ENCODE peak calls at places on chromosomes 12 and 14, in nine cellular contexts. L is foreskin fibroblast, E is ascending aorta, K is DND-41, N is endothelial cell of umbilical vein, R is K562, Z is sigmoid colon, M is coronary artery, J is IMR-90. O is an unnamed sample.

GRCh38 chr12:115998119-115998633 is 279.3 kb downstream of the MED13L start:
- DNase-seq in L (peak), E (no peak), K (peak), N (peak), R (peak), Z (no peak), M (no peak), J (peak), O (no peak)

GRCh38 chr12:100793182-100793581 is 1.4 kb upstream of the ANO4 start:
- DNase-seq in L (peak), E (no peak), K (no peak), N (no peak), R (no peak), Z (no peak), M (no peak), J (peak), O (no peak)

GRCh38 chr14:64235652-64236640 is 58.2 kb downstream of the ESR2 start:
- DNase-seq in L (no peak), E (no peak), K (peak), N (no peak), R (no peak), Z (no peak), M (no peak), J (no peak), O (no peak)

GRCh38 chr12:57152408-57153038 is 5.1 kb upstream of the LRP1-AS start:
- DNase-seq in L (peak), E (peak), K (no peak), N (no peak), R (no peak), Z (peak), M (no peak), J (peak), O (no peak)

GRCh38 chr12:63823040-63823439 is 21.5 kb upstream of the SRGAP1 start:
- DNase-seq in L (no peak), E (no peak), K (no peak), N (no peak), R (no peak), Z (no peak), M (no peak), J (no peak), O (no peak)

GRCh38 chr12:1662761-1663439 is 28.0 kb upstream of the ADIPOR2 start:
- DNase-seq in L (peak), E (no peak), K (no peak), N (no peak), R (peak), Z (peak), M (no peak), J (no peak), O (peak)

GRCh38 chr12:56591111-56591510 is 39.0 kb downstream of the BAZ2A start:
- DNase-seq in L (peak), E (no peak), K (no peak), N (no peak), R (peak), Z (no peak), M (no peak), J (no peak), O (no peak)

GRCh38 chr12:129901256-129901655 is 2.6 kb downstream of the TMEM132D start:
- DNase-seq in L (no peak), E (no peak), K (no peak), N (no peak), R (no peak), Z (no peak), M (no peak), J (no peak), O (no peak)

GRCh38 chr12:118371354-118372282 is 1.1 kb downstream of the TAOK3 start:
- DNase-seq in L (peak), E (no peak), K (peak), N (peak), R (peak), Z (peak), M (no peak), J (no peak), O (peak)

GRCh38 chr14:46405095-46405494 is 246.5 kb downstream of the RPL10L start:
- DNase-seq in L (no peak), E (no peak), K (no peak), N (no peak), R (no peak), Z (no peak), M (no peak), J (no peak), O (no peak)

GRCh38 chr14:21241218-21241819 is 27.9 kb downstream of the HNRNPC start:
- DNase-seq in L (peak), E (no peak), K (no peak), N (peak), R (no peak), Z (no peak), M (no peak), J (peak), O (no peak)

GRCh38 chr12:52837341-52837741 is 3.2 kb upstream of the KRT79 start:
- DNase-seq in L (peak), E (no peak), K (no peak), N (peak), R (peak), Z (no peak), M (no peak), J (peak), O (no peak)

GRCh38 chr12:3304436-3305135 is 186.4 kb upstream of the PRMT8 start:
- DNase-seq in L (peak), E (no peak), K (no peak), N (peak), R (no peak), Z (no peak), M (no peak), J (peak), O (no peak)

GRCh38 chr12:93022603-93023340 is 93.7 kb upstream of the EEA1 start:
- DNase-seq in L (peak), E (no peak), K (no peak), N (no peak), R (peak), Z (no peak), M (no peak), J (peak), O (no peak)

DNA sequence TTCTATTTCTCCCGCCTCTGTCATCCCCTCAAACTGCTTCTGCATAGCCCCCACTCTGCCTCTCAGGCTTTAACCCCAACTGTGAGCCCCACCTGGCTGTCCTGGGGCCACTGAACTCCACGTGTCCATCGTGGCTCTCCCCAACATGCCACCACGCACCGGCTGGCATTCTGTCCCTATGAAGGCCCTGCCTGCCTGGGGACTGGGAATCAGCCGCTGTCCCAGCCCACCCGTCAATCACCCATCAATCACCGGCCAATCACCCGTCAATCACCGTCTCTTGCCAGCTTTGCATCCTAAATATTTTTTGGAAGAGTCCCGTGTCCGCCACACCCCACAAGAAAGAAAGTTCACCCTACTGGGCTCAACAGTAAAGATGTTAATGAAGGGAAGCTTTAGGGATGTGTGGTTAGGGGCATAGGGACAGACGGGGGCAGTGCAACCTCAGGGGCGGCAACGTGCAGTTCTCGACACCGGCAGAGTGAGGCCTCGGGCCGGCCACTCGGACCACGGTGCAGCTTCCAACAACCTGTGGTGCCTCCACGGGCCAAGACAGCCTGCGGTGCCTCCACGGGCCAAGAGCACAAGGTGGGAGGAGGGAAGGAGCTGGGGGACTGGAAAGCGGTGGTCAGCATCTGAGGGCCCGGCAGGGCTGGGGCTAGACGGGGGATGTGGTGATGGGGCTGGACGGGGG is 85.6 kb downstream of the GALNT9 start:
- DNase-seq in L (no peak), E (no peak), K (no peak), N (no peak), R (no peak), Z (peak), M (no peak), J (no peak), O (peak)
- TF ChIP-seq CTCF in L (no peak), E (no peak), K (no peak), N (no peak), R (no peak), Z (no peak), M (no peak), J (no peak), O (no peak)

GRCh38 chr12:98291828-98292227 is 223.6 kb upstream of the TMPO start:
- DNase-seq in L (no peak), E (no peak), K (no peak), N (no peak), R (no peak), Z (no peak), M (no peak), J (no peak), O (no peak)
- TF ChIP-seq CTCF in L (no peak), E (no peak), K (no peak), N (no peak), R (no peak), Z (no peak), M (no peak), J (no peak), O (no peak)

GRCh38 chr12:124286414-124286813 is 8.5 kb upstream of the RFLNA start:
- DNase-seq in L (no peak), E (no peak), K (no peak), N (peak), R (no peak), Z (no peak), M (no peak), J (no peak), O (no peak)
- TF ChIP-seq CTCF in L (no peak), E (no peak), K (no peak), N (no peak), R (no peak), Z (no peak), M (no peak), J (no peak), O (no peak)

GRCh38 chr12:66351301-66351700 is 49.0 kb downstream of the HELB start:
- DNase-seq in L (no peak), E (no peak), K (no peak), N (no peak), R (no peak), Z (no peak), M (no peak), J (no peak), O (no peak)

GRCh38 chr12:66354291-66354690 is 52.0 kb downstream of the HELB start:
- DNase-seq in L (no peak), E (no peak), K (no peak), N (no peak), R (no peak), Z (no peak), M (no peak), J (no peak), O (no peak)

GRCh38 chr12:66352899-66353298 is 50.6 kb downstream of the HELB start:
- DNase-seq in L (no peak), E (no peak), K (no peak), N (no peak), R (no peak), Z (no peak), M (no peak), J (no peak), O (no peak)

GRCh38 chr12:66352197-66352596 is 49.9 kb downstream of the HELB start:
- DNase-seq in L (peak), E (no peak), K (peak), N (peak), R (peak), Z (no peak), M (no peak), J (peak), O (peak)
- TF ChIP-seq CTCF in L (peak), E (no peak), K (peak), N (peak), R (peak), Z (peak), M (no peak), J (peak), O (peak)

GRCh38 chr14:69878251-69878650 is 965 bp upstream of the SMOC1 start:
- DNase-seq in L (no peak), E (no peak), K (no peak), N (no peak), R (no peak), Z (no peak), M (peak), J (no peak), O (no peak)

GRCh38 chr14:69876221-69876847 is 2.9 kb upstream of the SMOC1 start:
- DNase-seq in L (no peak), E (no peak), K (no peak), N (no peak), R (no peak), Z (no peak), M (peak), J (no peak), O (no peak)

GRCh38 chr14:69876848-69877306 is 2.3 kb upstream of the SMOC1 start:
- DNase-seq in L (no peak), E (no peak), K (no peak), N (peak), R (no peak), Z (no peak), M (peak), J (no peak), O (no peak)

GRCh38 chr14:69879175-69880047 is at the start of gene SMOC1:
- DNase-seq in L (peak), E (no peak), K (no peak), N (peak), R (no peak), Z (no peak), M (peak), J (peak), O (peak)

GRCh38 chr14:69877492-69877891 is 1.7 kb upstream of the SMOC1 start:
- DNase-seq in L (peak), E (no peak), K (no peak), N (peak), R (peak), Z (no peak), M (no peak), J (peak), O (no peak)
- TF ChIP-seq CTCF in L (peak), E (no peak), K (peak), N (peak), R (peak), Z (no peak), M (no peak), J (peak), O (peak)

DNA sequence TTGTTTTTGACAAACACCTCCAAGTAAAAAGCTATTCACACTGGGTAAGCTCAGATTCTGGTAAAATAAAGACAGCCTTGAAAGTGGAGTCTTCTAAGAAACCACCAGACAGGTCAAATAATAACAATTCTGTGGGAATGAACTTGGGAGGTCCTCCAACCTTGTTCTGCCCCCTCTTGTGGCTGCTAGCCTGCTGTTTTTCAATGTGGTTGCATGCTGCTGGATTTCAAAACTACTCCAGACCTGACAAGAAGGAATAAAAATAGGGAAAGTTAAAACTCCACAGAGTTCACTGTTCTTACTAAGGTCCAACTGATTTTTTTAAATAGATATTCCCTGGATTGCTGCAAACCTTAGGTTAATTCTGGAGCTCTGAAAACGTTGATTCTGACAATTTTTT is 32.2 kb upstream of the RIN3 start:
- DNase-seq in L (peak), E (no peak), K (no peak), N (peak), R (no peak), Z (no peak), M (no peak), J (peak), O (no peak)
- TF ChIP-seq CTCF in L (peak), E (peak), K (no peak), N (no peak), R (no peak), Z (no peak), M (no peak), J (peak), O (no peak)

GRCh38 chr12:127562781-127563180 is 704.2 kb upstream of the TMEM132C start:
- DNase-seq in L (no peak), E (no peak), K (no peak), N (no peak), R (no peak), Z (no peak), M (no peak), J (no peak), O (no peak)

GRCh38 chr12:127556487-127556886 is 710.5 kb upstream of the TMEM132C start:
- DNase-seq in L (peak), E (no peak), K (no peak), N (no peak), R (no peak), Z (no peak), M (no peak), J (no peak), O (no peak)

GRCh38 chr12:127558363-127558762 is 708.6 kb upstream of the TMEM132C start:
- DNase-seq in L (no peak), E (no peak), K (no peak), N (no peak), R (no peak), Z (no peak), M (no peak), J (no peak), O (no peak)

GRCh38 chr12:127560041-127560478 is 706.9 kb upstream of the TMEM132C start:
- DNase-seq in L (no peak), E (no peak), K (no peak), N (no peak), R (no peak), Z (no peak), M (no peak), J (no peak), O (no peak)

GRCh38 chr12:127559349-127560040 is 707.5 kb upstream of the TMEM132C start:
- DNase-seq in L (peak), E (no peak), K (peak), N (peak), R (peak), Z (no peak), M (no peak), J (peak), O (peak)
- TF ChIP-seq CTCF in L (peak), E (peak), K (peak), N (peak), R (peak), Z (no peak), M (no peak), J (peak), O (no peak)

GRCh38 chr12:113327000-113327399 is 7.9 kb downstream of the SLC8B1 start:
- DNase-seq in L (no peak), E (no peak), K (no peak), N (no peak), R (no peak), Z (no peak), M (no peak), J (no peak), O (no peak)
- TF ChIP-seq CTCF in L (no peak), E (no peak), K (no peak), N (no peak), R (no peak), Z (no peak), M (no peak), J (no peak), O (no peak)

O was measured in glutamatergic neuron.